ENCODE peak calls at places on chromosome 18, in eight cellular contexts. T is Peyer's patch; R is effector memory CD4-positive, alpha-beta T cell; P is SK-N-SH; Z is left ventricle myocardium inferior; J is IMR-90; U is left lung; L is lung. E is an unnamed sample. For H3K36me3 and H3K4me1, the result is how much of the 10 kb centered on the place peaks cover.

GRCh38 chr18:35117951-35118411 is 76.8 kb downstream of the MAPRE2 start:
- DNase-seq in T (no peak), R (no peak), P (no peak), Z (no peak), J (peak), U (no peak), L (no peak), E (no peak)

GRCh38 chr18:45910405-45911023 is 56.6 kb downstream of the EPG5 start:
- DNase-seq in T (peak), R (peak), P (peak), Z (peak), J (peak), U (no peak), L (peak), E (no peak)

GRCh38 chr18:11324956-11325873 is 175.8 kb upstream of the PIEZO2 start:
- DNase-seq in T (no peak), R (no peak), P (no peak), Z (no peak), J (peak), U (no peak), L (no peak), E (no peak)

GRCh38 chr18:54159916-54160315 is 64.6 kb downstream of the MBD2 start:
- DNase-seq in T (no peak), R (no peak), P (no peak), Z (no peak), J (no peak), U (no peak), L (no peak), E (no peak)

GRCh38 chr18:73006331-73006730 is 138.5 kb upstream of the NETO1 start:
- DNase-seq in T (no peak), R (no peak), P (no peak), Z (no peak), J (no peak), U (no peak), L (no peak), E (no peak)

GRCh38 chr18:45282101-45282812 is 333.0 kb upstream of the SLC14A2 start:
- DNase-seq in T (no peak), R (no peak), P (no peak), Z (no peak), J (no peak), U (no peak), L (no peak), E (no peak)

GRCh38 chr18:6885992-6886823 is 156.7 kb downstream of the ARHGAP28 start:
- DNase-seq in T (peak), R (no peak), P (peak), Z (no peak), J (peak), U (no peak), L (peak), E (no peak)

GRCh38 chr18:45879681-45880655 is 54.5 kb downstream of the SIGLEC15 start:
- DNase-seq in T (peak), R (peak), P (peak), Z (peak), J (peak), U (peak), L (peak), E (no peak)

GRCh38 chr18:37299471-37300304 is 265.9 kb downstream of the CELF4 start:
- DNase-seq in T (peak), R (no peak), P (peak), Z (peak), J (peak), U (no peak), L (peak), E (peak)

GRCh38 chr18:11963991-11964484 is 17.3 kb upstream of the IMPA2 start:
- DNase-seq in T (no peak), R (no peak), P (no peak), Z (no peak), J (peak), U (no peak), L (no peak), E (no peak)

GRCh38 chr18:54127759-54128378 is 96.6 kb downstream of the MBD2 start:
- DNase-seq in T (no peak), R (no peak), P (peak), Z (no peak), J (peak), U (no peak), L (no peak), E (no peak)

GRCh38 chr18:37419272-37419671 is 146.3 kb downstream of the CELF4 start:
- DNase-seq in T (no peak), R (no peak), P (no peak), Z (no peak), J (peak), U (no peak), L (no peak), E (no peak)

GRCh38 chr18:13661051-13661778 is 65.1 kb downstream of the FAM210A start:
- DNase-seq in T (no peak), R (no peak), P (no peak), Z (no peak), J (no peak), U (no peak), L (no peak), E (no peak)

GRCh38 chr18:49238433-49239042 is 221.9 kb downstream of the DYM start:
- DNase-seq in T (no peak), R (no peak), P (peak), Z (no peak), J (peak), U (no peak), L (no peak), E (no peak)

GRCh38 chr18:40984856-40985255 is 970.2 kb upstream of the PIK3C3 start:
- DNase-seq in T (no peak), R (no peak), P (no peak), Z (no peak), J (peak), U (no peak), L (no peak), E (no peak)

GRCh38 chr18:44128365-44128764 is 552.3 kb upstream of the SETBP1 start:
- DNase-seq in T (no peak), R (no peak), P (no peak), Z (no peak), J (peak), U (no peak), L (no peak), E (no peak)

GRCh38 chr18:73891572-73892421 is 255.8 kb downstream of the FBXO15 start:
- DNase-seq in T (no peak), R (no peak), P (peak), Z (no peak), J (no peak), U (peak), L (no peak), E (no peak)

GRCh38 chr18:6355789-6356589 is 58.7 kb downstream of the L3MBTL4 start:
- DNase-seq in T (peak), R (no peak), P (no peak), Z (no peak), J (peak), U (no peak), L (no peak), E (no peak)

GRCh38 chr18:31417850-31418249 is 29.7 kb upstream of the DSG3 start:
- DNase-seq in T (no peak), R (no peak), P (no peak), Z (no peak), J (no peak), U (no peak), L (no peak), E (no peak)

GRCh38 chr18:28115149-28115550 is 61.8 kb downstream of the CDH2 start:
- DNase-seq in T (no peak), R (no peak), P (no peak), Z (no peak), J (peak), U (no peak), L (no peak), E (no peak)

GRCh38 chr18:76433788-76434187 is 61.3 kb downstream of the ZNF516 start:
- DNase-seq in T (no peak), R (no peak), P (no peak), Z (no peak), J (no peak), U (peak), L (no peak), E (no peak)

GRCh38 chr18:6886931-6887330 is 157.4 kb downstream of the ARHGAP28 start:
- DNase-seq in T (no peak), R (no peak), P (no peak), Z (no peak), J (no peak), U (no peak), L (no peak), E (no peak)

GRCh38 chr18:7514796-7515440 is 52.2 kb upstream of the PTPRM start:
- DNase-seq in T (no peak), R (no peak), P (no peak), Z (no peak), J (no peak), U (no peak), L (no peak), E (no peak)

GRCh38 chr18:57050314-57050949 is 96.5 kb upstream of the BOD1L2 start:
- DNase-seq in T (peak), R (no peak), P (no peak), Z (no peak), J (no peak), U (no peak), L (no peak), E (no peak)

GRCh38 chr18:56431551-56431950 is 206.8 kb downstream of the TXNL1 start:
- DNase-seq in T (no peak), R (no peak), P (no peak), Z (no peak), J (peak), U (no peak), L (no peak), E (no peak)

GRCh38 chr18:26535630-26536029 is 12.7 kb downstream of the KCTD1 start:
- DNase-seq in T (no peak), R (no peak), P (no peak), Z (no peak), J (no peak), U (no peak), L (no peak), E (no peak)

GRCh38 chr18:44651918-44652317 is 28.8 kb upstream of the SETBP1 start:
- DNase-seq in T (no peak), R (no peak), P (no peak), Z (no peak), J (no peak), U (no peak), L (no peak), E (no peak)

GRCh38 chr18:78159397-78159796 is 820.2 kb upstream of the SALL3 start:
- DNase-seq in T (no peak), R (no peak), P (no peak), Z (no peak), J (no peak), U (peak), L (no peak), E (no peak)

GRCh38 chr18:74083071-74083954 is 64.3 kb downstream of the FBXO15 start:
- DNase-seq in T (no peak), R (no peak), P (no peak), Z (no peak), J (no peak), U (no peak), L (no peak), E (no peak)

GRCh38 chr18:50203801-50204604 is 9.1 kb upstream of the MYO5B start:
- DNase-seq in T (peak), R (no peak), P (peak), Z (no peak), J (peak), U (no peak), L (peak), E (no peak)

GRCh38 chr18:62505669-62506494 is 16.9 kb upstream of the ZCCHC2 start:
- DNase-seq in T (no peak), R (no peak), P (no peak), Z (no peak), J (no peak), U (no peak), L (no peak), E (no peak)

GRCh38 chr18:37270046-37270665 is 295.4 kb downstream of the CELF4 start:
- DNase-seq in T (no peak), R (no peak), P (no peak), Z (peak), J (peak), U (peak), L (peak), E (no peak)

GRCh38 chr18:3207565-3207964 is 12.2 kb downstream of the MYOM1 start:
- DNase-seq in T (peak), R (no peak), P (no peak), Z (no peak), J (peak), U (no peak), L (no peak), E (no peak)

DNA sequence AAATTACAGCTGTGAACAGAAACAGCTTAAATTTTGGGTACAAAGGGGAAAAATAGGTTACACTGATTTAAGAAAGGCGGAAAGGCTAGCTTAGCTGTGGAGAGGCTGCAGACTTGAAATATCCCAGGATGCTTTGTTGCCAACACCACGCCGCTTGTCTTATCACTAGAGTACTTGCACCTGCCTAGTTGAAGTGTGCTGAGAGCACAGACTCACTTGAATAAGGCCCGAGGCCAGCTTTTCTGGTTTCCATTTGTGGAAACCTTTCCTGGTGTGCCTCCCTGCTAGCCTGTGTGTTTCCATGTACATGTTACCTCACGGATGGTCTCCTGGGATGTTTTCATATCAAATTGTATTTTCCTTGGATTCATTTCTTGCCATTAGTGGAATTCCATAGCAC is 3.2 kb downstream of the CABLES1 start:
- DNase-seq in T (no peak), R (no peak), P (peak), Z (peak), J (no peak), U (no peak), L (peak), E (no peak)
- H3K4me3 ChIP-seq in T (no peak), R (no peak), P (no peak), Z (peak), J (no peak), U (peak), L (no peak), E (peak)

GRCh38 chr18:23529597-23529996 is 26.3 kb downstream of the RMC1 start:
- DNase-seq in T (no peak), R (no peak), P (no peak), Z (no peak), J (peak), U (no peak), L (no peak), E (no peak)

GRCh38 chr18:23531912-23532311 is 28.6 kb downstream of the RMC1 start:
- DNase-seq in T (no peak), R (no peak), P (no peak), Z (no peak), J (no peak), U (no peak), L (no peak), E (no peak)

GRCh38 chr18:23526516-23527063 is 23.3 kb downstream of the RMC1 start:
- DNase-seq in T (no peak), R (no peak), P (no peak), Z (no peak), J (no peak), U (no peak), L (no peak), E (no peak)

GRCh38 chr18:23530195-23530594 is 26.9 kb downstream of the RMC1 start:
- DNase-seq in T (no peak), R (no peak), P (no peak), Z (no peak), J (no peak), U (no peak), L (no peak), E (no peak)

GRCh38 chr18:23528580-23529472 is 25.5 kb downstream of the RMC1 start:
- DNase-seq in T (no peak), R (no peak), P (no peak), Z (peak), J (peak), U (no peak), L (no peak), E (no peak)
- H3K36me3 ChIP-seq in T (under half), R (half or more), P (half or more), Z (half or more), J (half or more), U (half or more), L (half or more), E (half or more)

GRCh38 chr18:9916814-9917213 is 3.0 kb downstream of the VAPA start:
- DNase-seq in T (no peak), R (no peak), P (no peak), Z (no peak), J (no peak), U (no peak), L (no peak), E (no peak)
- H3K4me1 ChIP-seq in T (under half), R (under half), P (under half), Z (half or more), J (under half), U (half or more), L (under half), E (under half)

GRCh38 chr18:66601649-66602048 is 2.2 kb downstream of the CDH19 start:
- DNase-seq in T (no peak), R (no peak), P (no peak), Z (no peak), J (no peak), U (no peak), L (no peak), E (no peak)
- H3K4me3 ChIP-seq in T (no peak), R (no peak), P (no peak), Z (peak), J (no peak), U (no peak), L (no peak), E (no peak)

DNA sequence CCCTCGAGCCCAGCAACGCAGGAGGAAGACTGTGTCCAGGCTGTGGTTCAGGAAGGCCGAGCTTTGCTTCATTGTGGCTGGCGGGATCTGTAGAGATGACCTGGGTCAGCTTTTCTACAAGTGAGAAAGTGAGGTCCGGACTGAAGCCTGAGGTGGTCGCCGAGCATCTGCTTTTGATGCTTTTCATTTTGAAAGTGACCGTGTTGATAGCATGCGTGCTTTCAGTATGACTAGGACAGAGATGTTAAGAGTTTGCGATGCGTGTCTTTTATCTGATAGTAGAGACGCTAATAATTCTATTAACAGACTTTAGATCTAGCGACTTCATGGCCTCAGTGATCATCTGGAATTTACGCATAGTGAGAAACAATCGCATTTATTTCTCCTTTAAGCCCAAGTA is 28.1 kb downstream of the CTDP1 start:
- DNase-seq in T (no peak), R (no peak), P (no peak), Z (no peak), J (no peak), U (no peak), L (no peak), E (no peak)
- H3K36me3 ChIP-seq in T (under half), R (half or more), P (under half), Z (half or more), J (half or more), U (half or more), L (half or more), E (under half)